ENCODE peak calls at places on chromosomes 7 and 10, in six cellular contexts. One of them, this sample, is unnamed.

GRCh38 chr10:34587002-34587740 is 227.9 kb downstream of the PARD3 start:
- DNase-seq in body of pancreas: no peak
- DNase-seq in CD8-positive, alpha-beta memory T cell: no peak
- DNase-seq in IMR-90: peak; percentile 18
- DNase-seq in mammary epithelial cell: peak; percentile 25
- DNase-seq in lower lobe of right lung: no peak
- DNase-seq in this sample: no peak

GRCh38 chr10:119237722-119238436 is 30.5 kb downstream of the GRK5 start:
- DNase-seq in body of pancreas: no peak
- DNase-seq in CD8-positive, alpha-beta memory T cell: no peak
- DNase-seq in IMR-90: peak; percentile 52
- DNase-seq in mammary epithelial cell: no peak
- DNase-seq in lower lobe of right lung: no peak
- DNase-seq in this sample: no peak

GRCh38 chr10:78802866-78803265 is 265.9 kb upstream of the ZMIZ1 start:
- DNase-seq in body of pancreas: no peak
- DNase-seq in CD8-positive, alpha-beta memory T cell: no peak
- DNase-seq in IMR-90: peak; percentile 79
- DNase-seq in mammary epithelial cell: no peak
- DNase-seq in lower lobe of right lung: no peak
- DNase-seq in this sample: no peak

GRCh38 chr10:500876-501275 is 188.6 kb downstream of the DIP2C start:
- DNase-seq in body of pancreas: no peak
- DNase-seq in CD8-positive, alpha-beta memory T cell: no peak
- DNase-seq in IMR-90: peak; percentile 59
- DNase-seq in mammary epithelial cell: no peak
- DNase-seq in lower lobe of right lung: peak; percentile 37
- DNase-seq in this sample: no peak

GRCh38 chr7:84232653-84233052 is 38.1 kb upstream of the SEMA3A start:
- DNase-seq in body of pancreas: no peak
- DNase-seq in CD8-positive, alpha-beta memory T cell: no peak
- DNase-seq in IMR-90: peak; percentile 93
- DNase-seq in mammary epithelial cell: peak; percentile 40
- DNase-seq in lower lobe of right lung: no peak
- DNase-seq in this sample: no peak

GRCh38 chr7:836429-836828 is 4.2 kb downstream of the SUN1 start:
- DNase-seq in body of pancreas: no peak
- DNase-seq in CD8-positive, alpha-beta memory T cell: no peak
- DNase-seq in IMR-90: peak; percentile 42
- DNase-seq in mammary epithelial cell: peak; percentile 35
- DNase-seq in lower lobe of right lung: no peak
- DNase-seq in this sample: no peak

GRCh38 chr10:105700327-105700726 is 1059.2 kb downstream of the SORCS3 start:
- DNase-seq in body of pancreas: no peak
- DNase-seq in CD8-positive, alpha-beta memory T cell: no peak
- DNase-seq in IMR-90: no peak
- DNase-seq in mammary epithelial cell: no peak
- DNase-seq in lower lobe of right lung: no peak
- DNase-seq in this sample: no peak

GRCh38 chr10:6140141-6140841 is 51.5 kb downstream of the RBM17 start:
- DNase-seq in body of pancreas: no peak
- DNase-seq in CD8-positive, alpha-beta memory T cell: no peak
- DNase-seq in IMR-90: no peak
- DNase-seq in mammary epithelial cell: no peak
- DNase-seq in lower lobe of right lung: no peak
- DNase-seq in this sample: peak; percentile 42

GRCh38 chr7:22082553-22082885 is 136.8 kb upstream of the CDCA7L start:
- DNase-seq in body of pancreas: no peak
- DNase-seq in CD8-positive, alpha-beta memory T cell: no peak
- DNase-seq in IMR-90: no peak
- DNase-seq in mammary epithelial cell: no peak
- DNase-seq in lower lobe of right lung: no peak
- DNase-seq in this sample: no peak

GRCh38 chr7:155221547-155221946 is 76.1 kb upstream of the INSIG1 start:
- DNase-seq in body of pancreas: no peak
- DNase-seq in CD8-positive, alpha-beta memory T cell: no peak
- DNase-seq in IMR-90: no peak
- DNase-seq in mammary epithelial cell: no peak
- DNase-seq in lower lobe of right lung: no peak
- DNase-seq in this sample: no peak

GRCh38 chr7:100585511-100586265 is at the start of gene LRCH4:
- DNase-seq in body of pancreas: peak; percentile 70
- DNase-seq in CD8-positive, alpha-beta memory T cell: peak; percentile 74
- DNase-seq in IMR-90: no peak
- DNase-seq in mammary epithelial cell: peak; percentile 65
- DNase-seq in lower lobe of right lung: peak; percentile 70
- DNase-seq in this sample: peak; percentile 59

GRCh38 chr10:126508535-126509040 is 120.3 kb upstream of the ADAM12 start:
- DNase-seq in body of pancreas: no peak
- DNase-seq in CD8-positive, alpha-beta memory T cell: no peak
- DNase-seq in IMR-90: no peak
- DNase-seq in mammary epithelial cell: no peak
- DNase-seq in lower lobe of right lung: no peak
- DNase-seq in this sample: peak; percentile 27

GRCh38 chr7:5424689-5425506 is 1.3 kb upstream of the TNRC18 start:
- DNase-seq in body of pancreas: peak; percentile 51
- DNase-seq in CD8-positive, alpha-beta memory T cell: no peak
- DNase-seq in IMR-90: peak; percentile 33
- DNase-seq in mammary epithelial cell: peak; percentile 35
- DNase-seq in lower lobe of right lung: peak; percentile 72
- DNase-seq in this sample: peak; percentile 62

GRCh38 chr10:74542077-74542476 is 284.3 kb upstream of the KAT6B start:
- DNase-seq in body of pancreas: no peak
- DNase-seq in CD8-positive, alpha-beta memory T cell: no peak
- DNase-seq in IMR-90: peak; percentile 93
- DNase-seq in mammary epithelial cell: peak; percentile 9
- DNase-seq in lower lobe of right lung: no peak
- DNase-seq in this sample: no peak

GRCh38 chr7:135333946-135334345 is 100.3 kb downstream of the STRA8 start:
- DNase-seq in body of pancreas: no peak
- DNase-seq in CD8-positive, alpha-beta memory T cell: no peak
- DNase-seq in IMR-90: no peak
- DNase-seq in mammary epithelial cell: no peak
- DNase-seq in lower lobe of right lung: no peak
- DNase-seq in this sample: no peak

GRCh38 chr7:156206174-156206573 is 393.9 kb upstream of the SHH start:
- DNase-seq in body of pancreas: no peak
- DNase-seq in CD8-positive, alpha-beta memory T cell: no peak
- DNase-seq in IMR-90: no peak
- DNase-seq in mammary epithelial cell: no peak
- DNase-seq in lower lobe of right lung: no peak
- DNase-seq in this sample: no peak

DNA sequence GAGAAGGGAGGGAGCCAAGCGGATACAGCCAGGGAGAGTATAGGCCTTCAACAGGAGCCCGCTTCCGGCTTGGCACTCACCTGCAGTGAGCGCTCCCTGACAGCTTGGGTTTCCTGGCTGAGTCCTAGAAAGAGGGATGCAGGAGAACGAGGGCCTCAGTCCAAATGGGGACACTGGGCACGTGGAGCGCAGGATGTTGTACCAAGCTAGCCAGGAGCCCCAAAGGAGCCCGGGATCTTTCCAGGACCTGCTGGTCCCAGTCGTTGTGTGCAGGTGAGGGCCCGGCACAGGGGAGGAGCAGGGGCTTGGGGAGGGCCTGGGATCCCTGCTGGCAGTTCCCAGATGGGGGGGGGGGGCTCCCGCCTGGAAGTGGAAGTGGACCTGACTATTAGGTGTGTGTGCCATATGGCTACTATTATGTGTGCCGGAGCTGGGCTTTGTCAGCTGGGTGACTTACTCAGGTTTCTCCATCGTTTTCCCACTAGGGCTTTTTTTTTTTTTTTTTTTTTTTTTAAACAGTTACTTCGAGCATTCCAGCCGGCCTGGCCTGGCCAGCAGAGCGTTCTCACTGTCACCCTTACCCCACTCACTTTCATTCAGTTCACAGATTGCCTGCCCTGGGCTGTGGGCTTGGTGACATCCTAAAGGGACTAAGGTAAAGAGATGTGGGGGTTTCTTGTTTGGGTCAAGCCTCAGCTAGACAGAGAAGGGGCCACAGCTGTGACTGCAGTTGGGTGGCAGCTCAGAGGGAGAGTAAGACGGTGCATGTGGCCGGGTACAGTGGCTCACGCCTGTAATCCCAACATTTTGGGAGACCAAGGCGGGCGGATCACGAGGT is 3.8 kb downstream of the AGAP3 start:
- DNase-seq in body of pancreas: peak; percentile 47
- DNase-seq in CD8-positive, alpha-beta memory T cell: no peak
- DNase-seq in IMR-90: no peak
- DNase-seq in mammary epithelial cell: no peak
- DNase-seq in lower lobe of right lung: no peak
- DNase-seq in this sample: no peak
- H3K4me3 ChIP-seq in body of pancreas: no peak overlapping the region
- H3K4me3 ChIP-seq in CD8-positive, alpha-beta memory T cell: no peak overlapping the region
- H3K4me3 ChIP-seq in IMR-90: no peak overlapping the region
- H3K4me3 ChIP-seq in mammary epithelial cell: no peak overlapping the region
- H3K4me3 ChIP-seq in lower lobe of right lung: peak overlapping the region; percentile 93
- H3K4me3 ChIP-seq in this sample: no peak overlapping the region

GRCh38 chr10:11150255-11150731 is 132.6 kb downstream of the CELF2 start:
- DNase-seq in body of pancreas: no peak
- DNase-seq in CD8-positive, alpha-beta memory T cell: peak; percentile 78
- DNase-seq in IMR-90: no peak
- DNase-seq in mammary epithelial cell: no peak
- DNase-seq in lower lobe of right lung: no peak
- DNase-seq in this sample: no peak
- H3K4me1 ChIP-seq in body of pancreas: no peaks in the 10 kb centered on the region
- H3K4me1 ChIP-seq in CD8-positive, alpha-beta memory T cell: peaks cover 100% of the 10 kb centered on the region
- H3K4me1 ChIP-seq in IMR-90: peaks cover 2% of the 10 kb centered on the region
- H3K4me1 ChIP-seq in mammary epithelial cell: no peaks in the 10 kb centered on the region
- H3K4me1 ChIP-seq in lower lobe of right lung: peaks cover 72% of the 10 kb centered on the region
- H3K4me1 ChIP-seq in this sample: peaks cover 16% of the 10 kb centered on the region

GRCh38 chr10:96263684-96264083 is 7.7 kb downstream of the BLNK start:
- DNase-seq in body of pancreas: no peak
- DNase-seq in CD8-positive, alpha-beta memory T cell: no peak
- DNase-seq in IMR-90: no peak
- DNase-seq in mammary epithelial cell: no peak
- DNase-seq in lower lobe of right lung: no peak
- DNase-seq in this sample: no peak
- H3K4me3 ChIP-seq in body of pancreas: no peak overlapping the region
- H3K4me3 ChIP-seq in CD8-positive, alpha-beta memory T cell: no peak overlapping the region
- H3K4me3 ChIP-seq in IMR-90: no peak overlapping the region
- H3K4me3 ChIP-seq in mammary epithelial cell: no peak overlapping the region
- H3K4me3 ChIP-seq in lower lobe of right lung: no peak overlapping the region
- H3K4me3 ChIP-seq in this sample: no peak overlapping the region

DNA sequence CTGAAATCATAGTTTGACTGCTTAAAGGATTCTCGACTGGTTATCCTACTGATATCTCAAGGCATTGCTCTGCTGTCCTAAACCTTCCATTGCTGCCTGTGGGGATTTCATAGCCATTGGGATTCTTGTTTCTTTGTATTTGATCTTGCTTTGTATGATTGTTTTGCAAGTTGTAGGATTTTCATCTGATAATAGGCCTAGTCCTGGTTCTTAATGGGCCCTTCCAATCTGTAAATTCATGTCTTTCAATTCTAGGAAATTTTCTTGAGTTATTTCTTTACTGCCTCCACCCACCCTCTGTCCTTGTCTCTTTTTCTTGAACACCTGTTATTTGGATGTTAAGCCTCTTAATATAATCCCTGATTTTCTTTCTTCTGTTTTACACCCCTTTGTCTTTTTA is 72.2 kb downstream of the LANCL2 start:
- DNase-seq in body of pancreas: no peak
- DNase-seq in CD8-positive, alpha-beta memory T cell: no peak
- DNase-seq in IMR-90: no peak
- DNase-seq in mammary epithelial cell: no peak
- DNase-seq in lower lobe of right lung: no peak
- DNase-seq in this sample: no peak
- H3K4me1 ChIP-seq in body of pancreas: peaks cover 3% of the 10 kb centered on the region
- H3K4me1 ChIP-seq in CD8-positive, alpha-beta memory T cell: peaks cover 23% of the 10 kb centered on the region
- H3K4me1 ChIP-seq in IMR-90: peaks cover 11% of the 10 kb centered on the region
- H3K4me1 ChIP-seq in mammary epithelial cell: peaks cover 10% of the 10 kb centered on the region
- H3K4me1 ChIP-seq in lower lobe of right lung: no peaks in the 10 kb centered on the region
- H3K4me1 ChIP-seq in this sample: no peaks in the 10 kb centered on the region

GRCh38 chr10:123889821-123890220 is 1.8 kb downstream of the CPXM2 start:
- DNase-seq in body of pancreas: no peak
- DNase-seq in CD8-positive, alpha-beta memory T cell: no peak
- DNase-seq in IMR-90: no peak
- DNase-seq in mammary epithelial cell: no peak
- DNase-seq in lower lobe of right lung: no peak
- DNase-seq in this sample: no peak
- H3K4me3 ChIP-seq in body of pancreas: no peak overlapping the region
- H3K4me3 ChIP-seq in CD8-positive, alpha-beta memory T cell: no peak overlapping the region
- H3K4me3 ChIP-seq in IMR-90: no peak overlapping the region
- H3K4me3 ChIP-seq in mammary epithelial cell: no peak overlapping the region
- H3K4me3 ChIP-seq in lower lobe of right lung: no peak overlapping the region
- H3K4me3 ChIP-seq in this sample: no peak overlapping the region

GRCh38 chr10:14609178-14609577 is 165.5 kb downstream of the FAM107B start:
- DNase-seq in body of pancreas: no peak
- DNase-seq in CD8-positive, alpha-beta memory T cell: no peak
- DNase-seq in IMR-90: no peak
- DNase-seq in mammary epithelial cell: no peak
- DNase-seq in lower lobe of right lung: no peak
- DNase-seq in this sample: no peak
- H3K4me1 ChIP-seq in body of pancreas: peaks cover 48% of the 10 kb centered on the region
- H3K4me1 ChIP-seq in CD8-positive, alpha-beta memory T cell: peaks cover 10% of the 10 kb centered on the region
- H3K4me1 ChIP-seq in IMR-90: peaks cover 5% of the 10 kb centered on the region
- H3K4me1 ChIP-seq in mammary epithelial cell: peaks cover 11% of the 10 kb centered on the region
- H3K4me1 ChIP-seq in lower lobe of right lung: peaks cover 20% of the 10 kb centered on the region
- H3K4me1 ChIP-seq in this sample: peaks cover 15% of the 10 kb centered on the region

GRCh38 chr7:96312502-96312901 is 9.4 kb downstream of the SLC25A13 start:
- DNase-seq in body of pancreas: no peak
- DNase-seq in CD8-positive, alpha-beta memory T cell: no peak
- DNase-seq in IMR-90: no peak
- DNase-seq in mammary epithelial cell: no peak
- DNase-seq in lower lobe of right lung: no peak
- DNase-seq in this sample: no peak
- H3K4me3 ChIP-seq in body of pancreas: no peak overlapping the region
- H3K4me3 ChIP-seq in CD8-positive, alpha-beta memory T cell: no peak overlapping the region
- H3K4me3 ChIP-seq in IMR-90: no peak overlapping the region
- H3K4me3 ChIP-seq in mammary epithelial cell: no peak overlapping the region
- H3K4me3 ChIP-seq in lower lobe of right lung: no peak overlapping the region
- H3K4me3 ChIP-seq in this sample: no peak overlapping the region

DNA sequence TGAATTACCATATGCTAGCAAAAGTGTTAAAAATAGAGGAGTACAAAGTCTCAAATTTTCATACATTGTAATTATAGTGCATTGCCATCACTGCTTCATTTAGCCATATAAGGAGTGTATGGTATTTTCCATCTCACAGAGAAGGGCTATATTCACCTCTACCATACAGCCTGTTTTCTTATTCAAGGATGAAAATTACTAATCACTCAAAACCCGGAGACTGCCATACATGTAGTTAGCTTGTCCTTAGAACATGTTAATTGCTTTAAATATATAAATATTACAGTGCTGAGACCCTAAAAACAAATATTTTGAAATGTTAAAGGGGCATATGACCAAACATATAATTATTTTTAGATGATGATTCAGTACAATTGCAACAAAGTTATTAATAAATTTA is 49.4 kb downstream of the CPEB3 start:
- DNase-seq in body of pancreas: no peak
- DNase-seq in CD8-positive, alpha-beta memory T cell: no peak
- DNase-seq in IMR-90: no peak
- DNase-seq in mammary epithelial cell: no peak
- DNase-seq in lower lobe of right lung: no peak
- DNase-seq in this sample: no peak
- H3K4me1 ChIP-seq in body of pancreas: peaks cover 45% of the 10 kb centered on the region
- H3K4me1 ChIP-seq in CD8-positive, alpha-beta memory T cell: peaks cover 8% of the 10 kb centered on the region
- H3K4me1 ChIP-seq in IMR-90: peaks cover 2% of the 10 kb centered on the region
- H3K4me1 ChIP-seq in mammary epithelial cell: peaks cover 27% of the 10 kb centered on the region
- H3K4me1 ChIP-seq in lower lobe of right lung: peaks cover 49% of the 10 kb centered on the region
- H3K4me1 ChIP-seq in this sample: no peaks in the 10 kb centered on the region

This sample was measured in SJCRH30.